ENCODE peak calls at places on chromosomes 6 and 20, in five cellular contexts. T is astrocyte of the spinal cord, A is gastrocnemius medialis, R is endodermal cell, N is cardiac muscle cell. K is an unnamed sample.

GRCh38 chr6:17740559-17741220 is 34.0 kb upstream of the NUP153 start:
- DNase-seq in T (no peak), A (no peak), R (no peak), N (no peak), K (no peak)

GRCh38 chr6:159831373-159831679 is 31.2 kb downstream of the PNLDC1 start:
- DNase-seq in T (no peak), A (no peak), R (no peak), N (no peak), K (no peak)

GRCh38 chr20:38369387-38369786 is 23.1 kb downstream of the LBP start:
- DNase-seq in T (no peak), A (no peak), R (peak; percentile 68), N (no peak), K (no peak)

GRCh38 chr6:137229075-137229759 is 10.0 kb upstream of the IFNGR1 start:
- DNase-seq in T (no peak), A (no peak), R (no peak), N (no peak), K (no peak)

GRCh38 chr6:134849920-134850447 is 99.9 kb downstream of the ALDH8A1 start:
- DNase-seq in T (no peak), A (no peak), R (no peak), N (no peak), K (no peak)

GRCh38 chr20:50670126-50670862 is 21.0 kb downstream of the RIPOR3 start:
- DNase-seq in T (no peak), A (no peak), R (no peak), N (no peak), K (peak; percentile 97)

GRCh38 chr6:152701863-152702401 is 4.2 kb downstream of the MYCT1 start:
- DNase-seq in T (no peak), A (no peak), R (no peak), N (no peak), K (no peak)

GRCh38 chr6:2959909-2960719 is 11.3 kb downstream of the SERPINB6 start:
- DNase-seq in T (peak; percentile 61), A (no peak), R (peak; percentile 79), N (no peak), K (peak; percentile 88)

GRCh38 chr20:6811262-6811661 is 43.8 kb downstream of the BMP2 start:
- DNase-seq in T (no peak), A (no peak), R (no peak), N (no peak), K (no peak)

GRCh38 chr6:53048431-53049195 is 16.6 kb upstream of the FBXO9 start:
- DNase-seq in T (peak; percentile 91), A (no peak), R (no peak), N (no peak), K (peak; percentile 68)

GRCh38 chr20:25275813-25276532 is 28.1 kb downstream of the PYGB start:
- DNase-seq in T (no peak), A (peak; percentile 9), R (no peak), N (no peak), K (no peak)

GRCh38 chr20:50837532-50838321 is 42.9 kb downstream of the BCAS4 start:
- DNase-seq in T (peak; percentile 85), A (no peak), R (no peak), N (no peak), K (peak; percentile 63)

GRCh38 chr6:53794073-53794719 is 609 bp upstream of the LRRC1 start:
- DNase-seq in T (peak; percentile 88), A (no peak), R (peak; percentile 86), N (peak; percentile 60), K (peak; percentile 84)

GRCh38 chr6:30955367-30956042 is 14.7 kb downstream of the MUCL3 start:
- DNase-seq in T (peak; percentile 12), A (peak; percentile 45), R (peak; percentile 88), N (peak; percentile 65), K (no peak)

GRCh38 chr6:41789390-41789724 is 1.9 kb downstream of the TOMM6 start:
- DNase-seq in T (no peak), A (no peak), R (peak; percentile 19), N (no peak), K (no peak)
- H3K4me3 ChIP-seq in T (no peak overlapping the region), A (no peak overlapping the region), R (no peak overlapping the region), N (no peak overlapping the region), K (no peak overlapping the region)

GRCh38 chr6:110518281-110518623 is 41.8 kb upstream of the SLC22A16 start:
- DNase-seq in T (no peak), A (no peak), R (no peak), N (peak; percentile 45), K (peak; percentile 31)
- TF ChIP-seq CTCF in T (peak; percentile 63), A (no peak), R (peak; percentile 77), N (peak; percentile 54), K (peak; percentile 55)

DNA sequence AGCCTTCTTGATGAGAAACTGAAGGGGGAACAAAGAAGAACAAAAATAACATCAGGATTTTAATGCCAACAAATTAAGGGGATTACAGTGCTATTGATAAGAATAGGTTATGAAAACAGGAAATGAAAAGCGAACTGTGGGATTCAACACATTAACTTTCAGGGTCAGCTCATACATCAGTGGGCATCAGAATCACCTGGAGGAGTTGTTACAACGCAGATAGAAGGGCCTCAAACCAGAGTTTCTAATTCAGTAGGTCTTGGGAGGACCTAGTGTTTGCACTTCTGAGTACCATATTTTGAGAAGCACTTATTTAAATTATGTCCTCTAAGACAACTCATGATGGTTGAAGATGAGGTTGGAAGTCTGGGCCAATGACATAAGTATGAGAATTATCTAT is 5.6 kb upstream of the TMEM244 start:
- DNase-seq in T (no peak), A (no peak), R (no peak), N (no peak), K (no peak)
- H3K4me3 ChIP-seq in T (no peak overlapping the region), A (no peak overlapping the region), R (no peak overlapping the region), N (no peak overlapping the region), K (no peak overlapping the region)

GRCh38 chr20:13292486-13292885 is 71.4 kb downstream of the ISM1 start:
- DNase-seq in T (no peak), A (no peak), R (no peak), N (no peak), K (no peak)

GRCh38 chr20:13289031-13289430 is 68.0 kb downstream of the ISM1 start:
- DNase-seq in T (no peak), A (no peak), R (no peak), N (no peak), K (no peak)

GRCh38 chr20:13288357-13288756 is 67.3 kb downstream of the ISM1 start:
- DNase-seq in T (no peak), A (no peak), R (no peak), N (no peak), K (no peak)

GRCh38 chr20:13291167-13291566 is 70.1 kb downstream of the ISM1 start:
- DNase-seq in T (no peak), A (no peak), R (no peak), N (no peak), K (no peak)

DNA sequence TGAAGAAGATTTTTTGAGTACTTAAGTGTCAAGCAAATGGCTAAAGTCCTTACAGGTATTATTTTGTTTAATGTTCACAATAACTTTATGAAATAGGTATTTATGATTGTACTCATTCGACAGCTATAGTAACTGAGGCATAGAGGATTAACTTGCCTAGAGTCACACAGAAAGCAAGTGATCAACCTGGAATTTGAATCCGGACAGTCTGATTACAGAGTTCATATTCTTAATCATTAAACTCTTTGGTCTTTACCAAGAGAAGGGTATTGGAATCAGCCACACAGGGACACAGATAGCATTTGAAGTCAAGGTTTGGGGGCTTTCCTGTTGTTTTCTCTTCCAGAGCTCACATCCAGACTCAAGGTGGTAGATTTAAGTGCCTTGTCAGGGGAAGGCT is 69.7 kb downstream of the ISM1 start:
- DNase-seq in T (no peak), A (no peak), R (no peak), N (no peak), K (no peak)
- TF ChIP-seq CTCF in T (no peak), A (no peak), R (no peak), N (no peak), K (no peak)

GRCh38 chr6:41637179-41638001 is 878 bp upstream of the MDFI start:
- DNase-seq in T (no peak), A (no peak), R (peak; percentile 81), N (no peak), K (peak; percentile 50)
- H3K4me3 ChIP-seq in T (peak overlapping the region; percentile 44), A (peak overlapping the region; percentile 45), R (peak overlapping the region; percentile 85), N (peak overlapping the region; percentile 81), K (peak overlapping the region; percentile 86)

DNA sequence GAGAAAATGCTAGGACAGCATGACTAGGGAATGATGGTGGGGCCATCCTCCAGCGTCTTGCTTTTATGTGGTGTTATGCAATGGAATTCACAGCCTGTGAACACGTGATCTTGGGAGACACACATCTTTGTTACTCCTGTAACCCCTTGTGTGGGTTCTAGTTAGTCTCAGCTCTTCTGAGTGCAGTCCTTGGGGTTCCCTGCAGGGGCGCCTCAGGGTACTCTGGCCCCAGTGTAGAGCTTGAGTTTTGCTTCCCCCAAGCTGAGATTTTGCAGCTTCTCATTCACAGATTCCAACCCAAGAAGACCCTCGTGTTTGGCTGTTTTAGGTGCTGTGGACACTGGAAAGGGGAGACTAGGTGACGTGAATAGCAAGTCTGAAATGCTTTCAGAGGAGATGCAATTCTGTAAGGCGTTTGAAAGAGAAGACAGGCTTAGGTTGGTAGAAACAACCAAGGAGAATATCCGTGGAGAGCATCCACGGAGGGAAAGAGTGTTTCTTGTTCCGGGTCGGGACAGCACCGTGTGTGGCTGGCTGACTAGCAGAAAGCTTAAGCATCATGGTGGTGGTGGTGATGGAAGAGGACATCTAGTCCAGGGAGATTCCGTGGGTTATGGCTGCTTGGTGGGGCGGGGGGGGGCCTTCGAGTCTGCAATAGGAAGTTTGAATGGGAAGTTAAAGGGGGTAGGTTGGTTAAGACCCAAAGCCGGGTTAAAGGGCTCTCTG is 30.1 kb downstream of the DUSP22 start:
- DNase-seq in T (no peak), A (no peak), R (peak; percentile 64), N (no peak), K (no peak)
- TF ChIP-seq CTCF in T (no peak), A (no peak), R (peak; percentile 53), N (no peak), K (no peak)

GRCh38 chr6:164925681-164926530 is 383.5 kb downstream of the C6orf118 start:
- DNase-seq in T (no peak), A (no peak), R (no peak), N (no peak), K (no peak)

GRCh38 chr6:164926686-164927085 is 382.7 kb downstream of the C6orf118 start:
- DNase-seq in T (peak; percentile 1), A (no peak), R (no peak), N (no peak), K (no peak)

GRCh38 chr6:164928366-164929154 is 380.8 kb downstream of the C6orf118 start:
- DNase-seq in T (peak; percentile 7), A (no peak), R (no peak), N (no peak), K (no peak)

GRCh38 chr6:164928041-164928321 is 381.4 kb downstream of the C6orf118 start:
- DNase-seq in T (no peak), A (no peak), R (no peak), N (no peak), K (no peak)

DNA sequence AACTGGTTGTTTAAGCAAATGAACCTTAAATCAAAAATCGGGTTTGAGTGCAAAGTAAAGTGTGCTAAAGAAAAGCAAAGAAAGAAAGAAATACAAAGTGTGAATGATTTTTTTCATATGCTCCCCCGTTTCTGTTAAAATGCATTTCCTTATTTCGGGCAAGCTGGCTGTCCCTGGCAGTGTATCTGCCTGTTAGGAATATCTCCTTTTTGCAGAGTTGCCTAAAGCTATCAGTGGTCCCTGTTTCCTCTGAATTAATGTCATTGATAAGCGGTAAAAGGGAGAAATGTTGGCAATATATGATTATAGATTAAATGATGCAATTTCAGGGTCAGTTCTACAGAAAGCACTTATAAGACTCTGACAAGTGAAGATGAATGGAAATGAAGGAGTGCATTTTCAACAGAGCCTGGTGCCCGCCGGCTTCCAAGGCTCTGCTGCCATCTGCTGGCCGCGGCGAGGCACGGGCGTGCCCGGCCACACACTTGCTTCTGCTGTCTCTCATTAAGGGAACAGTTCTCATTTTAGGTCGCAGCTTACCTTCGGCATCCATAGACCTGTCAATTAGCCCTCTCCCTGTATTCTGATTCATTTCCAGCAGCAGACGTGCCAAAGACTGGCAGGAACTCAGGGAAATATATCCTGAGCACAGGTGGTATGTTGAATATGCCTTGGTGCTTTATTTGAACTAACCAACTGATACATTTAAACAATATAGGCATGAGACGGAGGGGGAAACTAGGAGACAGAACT is 381.9 kb downstream of the C6orf118 start:
- DNase-seq in T (peak; percentile 72), A (peak; percentile 61), R (peak; percentile 91), N (peak; percentile 77), K (peak; percentile 64)
- H3K4me3 ChIP-seq in T (peak overlapping the region; percentile 6), A (peak overlapping the region; percentile 43), R (no peak overlapping the region), N (no peak overlapping the region), K (no peak overlapping the region)

K was measured in epithelial cell of esophagus.